ENCODE peak calls at places on chromosomes 12 and 14, in six cellular contexts. B is AG04450, W is NCI-H1694, A is lung microvascular endothelial cell, T is epithelial cell of esophagus, R is thyroid gland. Q is an unnamed sample.

GRCh38 chr12:12890492-12890814 is 909 bp upstream of the GPRC5A start:
- DNase-seq in W (no peak), B (no peak), R (peak; percentile 83), A (peak; percentile 50), T (no peak), Q (no peak)

GRCh38 chr14:73802431-73803188 is 49.0 kb upstream of the PTGR2 start:
- DNase-seq in R (no peak), W (no peak), B (no peak), A (peak; percentile 34), T (peak; percentile 95), Q (no peak)

GRCh38 chr14:101843038-101843437 is 81.5 kb downstream of the PPP2R5C start:
- DNase-seq in A (no peak), W (no peak), R (no peak), B (no peak), T (no peak), Q (no peak)

GRCh38 chr12:62466018-62466595 is 519 bp upstream of the MON2 start:
- DNase-seq in T (peak; percentile 44), B (no peak), A (peak; percentile 54), R (peak; percentile 44), W (peak; percentile 4), Q (peak; percentile 66)

GRCh38 chr14:92780444-92780843 is 13.7 kb upstream of the GOLGA5 start:
- DNase-seq in A (peak; percentile 12), R (no peak), T (no peak), B (no peak), W (no peak), Q (no peak)

GRCh38 chr12:130764073-130764472 is 48.0 kb upstream of the RIMBP2 start:
- DNase-seq in R (no peak), W (peak; percentile 6), T (peak; percentile 38), A (peak; percentile 19), B (no peak), Q (no peak)

GRCh38 chr12:25427328-25428249 is 125.5 kb downstream of the LMNTD1 start:
- DNase-seq in A (no peak), T (peak; percentile 81), R (no peak), B (no peak), W (no peak), Q (no peak)

GRCh38 chr14:95549656-95550585 is 15.1 kb downstream of the GLRX5 start:
- DNase-seq in B (no peak), R (no peak), A (peak; percentile 29), T (no peak), W (no peak), Q (no peak)

GRCh38 chr14:68683326-68683725 is 109.5 kb downstream of the ZFP36L1 start:
- DNase-seq in W (no peak), T (no peak), A (no peak), B (no peak), R (no peak), Q (no peak)

GRCh38 chr12:83378186-83378727 is 691.6 kb downstream of the TMTC2 start:
- DNase-seq in T (no peak), R (peak; percentile 75), A (no peak), B (no peak), W (no peak), Q (no peak)

GRCh38 chr14:74936151-74936550 is 13.1 kb upstream of the RPS6KL1 start:
- DNase-seq in T (no peak), R (no peak), B (no peak), W (no peak), A (no peak), Q (no peak)

GRCh38 chr12:3154006-3154405 is 76.8 kb downstream of the TSPAN9 start:
- DNase-seq in A (no peak), W (no peak), T (no peak), R (no peak), B (no peak), Q (peak; percentile 84)

GRCh38 chr12:10941916-10942607 is 3.0 kb upstream of the TAS2R14 start:
- DNase-seq in W (no peak), T (peak; percentile 97), R (peak; percentile 5), B (no peak), A (no peak), Q (no peak)

GRCh38 chr12:110355080-110355479 is 48.4 kb downstream of the ANAPC7 start:
- DNase-seq in A (peak; percentile 36), T (peak; percentile 57), B (no peak), W (peak; percentile 13), R (peak; percentile 30), Q (peak; percentile 46)

GRCh38 chr14:94313991-94314655 is 9.0 kb downstream of the SERPINA6 start:
- DNase-seq in W (no peak), A (no peak), B (no peak), R (no peak), T (peak; percentile 79), Q (no peak)

GRCh38 chr14:98965061-98965460 is 306.9 kb downstream of the BCL11B start:
- DNase-seq in R (no peak), W (no peak), T (no peak), A (no peak), B (no peak), Q (no peak)

GRCh38 chr12:59973515-59973914 is 377.7 kb downstream of the SLC16A7 start:
- DNase-seq in B (no peak), W (no peak), R (no peak), T (peak; percentile 62), A (no peak), Q (no peak)

GRCh38 chr14:72061718-72062117 is 129.5 kb downstream of the RGS6 start:
- DNase-seq in W (no peak), T (no peak), A (no peak), B (no peak), R (no peak), Q (no peak)

GRCh38 chr12:104026841-104027599 is 23.0 kb downstream of the GLT8D2 start:
- DNase-seq in B (no peak), A (no peak), R (no peak), T (no peak), W (no peak), Q (no peak)

GRCh38 chr12:106903241-106903950 is 52.3 kb upstream of the TMEM263 start:
- DNase-seq in B (no peak), R (peak; percentile 88), W (no peak), A (peak; percentile 62), T (peak; percentile 83), Q (peak; percentile 21)

GRCh38 chr12:43069768-43070221 is 480.2 kb upstream of the PRICKLE1 start:
- DNase-seq in W (no peak), B (no peak), T (peak; percentile 3), A (no peak), R (peak; percentile 2), Q (no peak)

GRCh38 chr14:104680056-104680805 is 9.2 kb upstream of the INF2 start:
- DNase-seq in W (no peak), R (no peak), B (no peak), A (peak; percentile 84), T (peak; percentile 91), Q (no peak)

GRCh38 chr12:127823801-127824200 is 443.2 kb upstream of the TMEM132C start:
- DNase-seq in A (no peak), W (no peak), B (no peak), R (no peak), T (no peak), Q (no peak)

GRCh38 chr14:50099335-50099734 is 17.0 kb downstream of the VCPKMT start:
- DNase-seq in B (no peak), T (peak; percentile 73), A (no peak), R (no peak), W (no peak), Q (no peak)

GRCh38 chr12:67422081-67422480 is 152.9 kb downstream of the CAND1 start:
- DNase-seq in W (no peak), A (no peak), R (no peak), T (no peak), B (no peak), Q (no peak)

GRCh38 chr14:22598099-22598895 is at the start of gene ABHD4:
- DNase-seq in T (peak; percentile 70), B (no peak), R (peak; percentile 89), W (no peak), A (peak; percentile 64), Q (peak; percentile 82)

GRCh38 chr12:52766351-52767019 is 10.7 kb downstream of the KRT76 start:
- DNase-seq in B (no peak), R (no peak), A (no peak), W (no peak), T (no peak), Q (no peak)

GRCh38 chr12:119659289-119659897 is 8.5 kb upstream of the PRKAB1 start:
- DNase-seq in A (peak; percentile 47), R (peak; percentile 14), W (peak; percentile 43), T (peak; percentile 48), B (no peak), Q (peak; percentile 28)

GRCh38 chr12:15543347-15543746 is 221.0 kb downstream of the PTPRO start:
- DNase-seq in A (no peak), R (no peak), B (no peak), T (peak; percentile 51), W (no peak), Q (no peak)

GRCh38 chr12:69501154-69501895 is 31.1 kb downstream of the FRS2 start:
- DNase-seq in T (peak; percentile 54), B (no peak), A (no peak), W (no peak), R (no peak), Q (no peak)

GRCh38 chr12:117261267-117261666 is 71.0 kb upstream of the FBXO21 start:
- DNase-seq in B (no peak), T (peak; percentile 34), A (peak; percentile 34), W (no peak), R (no peak), Q (no peak)

GRCh38 chr12:53956251-53956887 is 1.7 kb downstream of the HOXC12 start:
- DNase-seq in A (no peak), B (no peak), R (no peak), T (no peak), W (no peak), Q (no peak)

GRCh38 chr12:120119395-120119973 is 2.9 kb upstream of the RAB35 start:
- DNase-seq in W (no peak), R (no peak), A (peak; percentile 31), T (peak; percentile 52), B (peak; percentile 82), Q (no peak)

GRCh38 chr12:70091021-70091521 is 152.2 kb upstream of the CNOT2 start:
- DNase-seq in T (no peak), A (no peak), B (no peak), W (no peak), R (no peak), Q (no peak)

GRCh38 chr12:12788675-12789368 is 3.4 kb downstream of the APOLD1 start:
- DNase-seq in A (peak; percentile 91), B (peak; percentile 59), R (peak; percentile 82), T (peak; percentile 88), W (peak; percentile 93), Q (peak; percentile 87)

Q was measured in G401.